ENCODE peak calls at places on chromosomes 13 and 19, in ten cellular contexts. F, L, T, V, G, Q, S, Y, X and Z are unnamed samples.

GRCh38 chr19:33376931-33377557 is 3.5 kb downstream of the CEBPG start:
- DNase-seq in F (no peak), Y (no peak), T (no peak), X (no peak), V (no peak), G (no peak), S (no peak), L (no peak), Q (no peak), Z (no peak)

GRCh38 chr19:47035495-47036232 is 12.8 kb downstream of the TMEM160 start:
- DNase-seq in F (peak; percentile 84), T (peak; percentile 96), V (peak; percentile 99), Q (peak; percentile 80), G (peak; percentile 83), L (peak; percentile 93), S (peak; percentile 98), Y (peak; percentile 81), X (peak; percentile 92), Z (peak; percentile 94)

GRCh38 chr13:43401364-43401763 is 378.0 kb downstream of the DNAJC15 start:
- DNase-seq in T (no peak), X (no peak), F (no peak), L (no peak), V (no peak), S (no peak), G (peak; percentile 95), Q (no peak), Y (no peak), Z (no peak)

GRCh38 chr19:41479757-41480191 is 36.8 kb downstream of the ERICH4 start:
- DNase-seq in G (peak; percentile 14), L (no peak), F (no peak), X (no peak), V (no peak), Y (no peak), Q (no peak), S (no peak), T (no peak), Z (no peak)

GRCh38 chr19:56748443-56748842 is 76.9 kb upstream of the ZNF835 start:
- DNase-seq in Y (peak; percentile 2), S (no peak), X (peak; percentile 36), T (no peak), F (no peak), Q (peak; percentile 12), L (no peak), G (peak; percentile 67), V (no peak), Z (no peak)

GRCh38 chr19:12880551-12881171 is 588 bp downstream of the DNASE2 start:
- DNase-seq in T (no peak), X (no peak), V (no peak), S (no peak), G (no peak), L (no peak), F (no peak), Y (no peak), Q (no peak), Z (no peak)

GRCh38 chr13:62779146-62779545 is 1363.5 kb upstream of the PCDH20 start:
- DNase-seq in L (no peak), S (no peak), T (no peak), X (no peak), F (no peak), G (no peak), Y (no peak), Q (no peak), V (no peak), Z (no peak)

GRCh38 chr19:10430505-10431253 is 10.3 kb downstream of the PDE4A start:
- DNase-seq in V (no peak), Q (no peak), Y (peak; percentile 65), F (no peak), L (no peak), G (no peak), X (peak; percentile 85), T (no peak), S (no peak), Z (peak; percentile 49)

GRCh38 chr13:113663934-113664333 is 3.1 kb upstream of the GRK1 start:
- DNase-seq in S (no peak), Q (no peak), F (no peak), G (no peak), Y (no peak), X (no peak), V (no peak), T (no peak), L (no peak), Z (no peak)

GRCh38 chr13:111517641-111518010 is 197.2 kb downstream of the TEX29 start:
- DNase-seq in Q (no peak), F (no peak), G (no peak), Y (no peak), V (no peak), L (no peak), X (no peak), T (no peak), S (no peak), Z (no peak)

GRCh38 chr13:26508885-26509284 is 48.6 kb upstream of the WASF3 start:
- DNase-seq in V (no peak), F (no peak), X (peak; percentile 63), T (no peak), G (no peak), Y (no peak), S (no peak), Q (peak; percentile 93), L (no peak), Z (no peak)